ENCODE peak calls at places on chromosome 10, in eight cellular contexts. S, W, X, D, C, K, Q and F are unnamed samples.

GRCh38 chr10:73827346-73828089 is 16.1 kb upstream of the NDST2 start:
- DNase-seq in S (no peak), W (no peak), X (no peak), D (no peak), C (peak), K (no peak), Q (no peak), F (no peak)

GRCh38 chr10:103676851-103677417 is 178.4 kb downstream of the SH3PXD2A start:
- DNase-seq in S (peak), W (no peak), X (no peak), D (no peak), C (no peak), K (peak), Q (no peak), F (no peak)

GRCh38 chr10:44955408-44956070 is 4.1 kb upstream of the RASSF4 start:
- DNase-seq in S (peak), W (no peak), X (no peak), D (no peak), C (no peak), K (no peak), Q (peak), F (no peak)

GRCh38 chr10:110455440-110455839 is 42.3 kb upstream of the DUSP5 start:
- DNase-seq in S (no peak), W (no peak), X (no peak), D (peak), C (no peak), K (no peak), Q (no peak), F (no peak)

GRCh38 chr10:103916254-103916653 is 1.7 kb downstream of the STN1 start:
- DNase-seq in S (no peak), W (no peak), X (no peak), D (no peak), C (no peak), K (no peak), Q (no peak), F (no peak)

GRCh38 chr10:102678842-102679289 is 34.6 kb downstream of the TRIM8 start:
- DNase-seq in S (peak), W (no peak), X (peak), D (no peak), C (peak), K (no peak), Q (peak), F (no peak)

GRCh38 chr10:100736809-100737358 is 8.5 kb upstream of the PAX2 start:
- DNase-seq in S (no peak), W (no peak), X (no peak), D (no peak), C (no peak), K (no peak), Q (no peak), F (no peak)

GRCh38 chr10:117294039-117294438 is 53.1 kb downstream of the SLC18A2 start:
- DNase-seq in S (no peak), W (no peak), X (no peak), D (no peak), C (no peak), K (no peak), Q (no peak), F (no peak)

GRCh38 chr10:47173929-47174442 is 126.0 kb upstream of the GDF10 start:
- DNase-seq in S (no peak), W (no peak), X (no peak), D (no peak), C (peak), K (no peak), Q (no peak), F (no peak)

GRCh38 chr10:77866598-77866997 is 60.0 kb downstream of the DLG5 start:
- DNase-seq in S (no peak), W (no peak), X (peak), D (no peak), C (no peak), K (no peak), Q (no peak), F (no peak)

GRCh38 chr10:59885430-59886134 is 20.8 kb downstream of the CCDC6 start:
- DNase-seq in S (no peak), W (no peak), X (no peak), D (no peak), C (no peak), K (no peak), Q (no peak), F (no peak)

GRCh38 chr10:33421789-33422188 is 87.3 kb upstream of the NRP1 start:
- DNase-seq in S (peak), W (no peak), X (peak), D (no peak), C (peak), K (peak), Q (no peak), F (no peak)

GRCh38 chr10:132465193-132465888 is 68.3 kb downstream of the PWWP2B start:
- DNase-seq in S (peak), W (no peak), X (no peak), D (no peak), C (no peak), K (no peak), Q (peak), F (no peak)

GRCh38 chr10:5573968-5574641 is 49.3 kb downstream of the CALML3 start:
- DNase-seq in S (no peak), W (no peak), X (no peak), D (no peak), C (no peak), K (no peak), Q (no peak), F (no peak)

GRCh38 chr10:88028072-88028471 is 164.6 kb downstream of the PTEN start:
- DNase-seq in S (no peak), W (no peak), X (no peak), D (no peak), C (no peak), K (no peak), Q (no peak), F (no peak)

GRCh38 chr10:62238880-62239279 is 29.8 kb downstream of the RTKN2 start:
- DNase-seq in S (no peak), W (no peak), X (no peak), D (no peak), C (no peak), K (no peak), Q (no peak), F (no peak)